ENCODE peak calls at places on chromosome 6, in eight cellular contexts. R, B, O, S, Y, N, W and F are unnamed samples.

GRCh38 chr6:7811441-7811840 is 85.5 kb downstream of the BMP6 start:
- DNase-seq in R (peak), B (no peak), O (no peak), S (no peak), Y (no peak), N (no peak), W (no peak), F (no peak)

GRCh38 chr6:43838276-43839036 is 68.4 kb downstream of the VEGFA start:
- DNase-seq in R (peak), B (peak), O (peak), S (peak), Y (peak), N (no peak), W (peak), F (peak)

GRCh38 chr6:7590918-7591302 is 912 bp downstream of the SNRNP48 start:
- DNase-seq in R (peak), B (no peak), O (no peak), S (no peak), Y (peak), N (peak), W (no peak), F (peak)

GRCh38 chr6:34466242-34467185 is 638 bp downstream of the PACSIN1 start:
- DNase-seq in R (no peak), B (no peak), O (no peak), S (peak), Y (no peak), N (no peak), W (no peak), F (no peak)

GRCh38 chr6:1190361-1190760 is 121.5 kb upstream of the FOXQ1 start:
- DNase-seq in R (peak), B (no peak), O (no peak), S (no peak), Y (peak), N (no peak), W (no peak), F (no peak)

GRCh38 chr6:111429571-111429970 is 53.4 kb downstream of the REV3L start:
- DNase-seq in R (no peak), B (no peak), O (no peak), S (no peak), Y (no peak), N (no peak), W (no peak), F (no peak)

GRCh38 chr6:28657756-28658465 is 132.2 kb downstream of the GPX5 start:
- DNase-seq in R (peak), B (no peak), O (peak), S (peak), Y (peak), N (no peak), W (peak), F (peak)

GRCh38 chr6:125481056-125481455 is 179.3 kb upstream of the HDDC2 start:
- DNase-seq in R (no peak), B (no peak), O (no peak), S (no peak), Y (no peak), N (no peak), W (no peak), F (no peak)

GRCh38 chr6:163355471-163355991 is 59.0 kb upstream of the QKI start:
- DNase-seq in R (peak), B (no peak), O (no peak), S (no peak), Y (peak), N (peak), W (no peak), F (no peak)

GRCh38 chr6:42720739-42721138 is 1.7 kb downstream of the PRPH2 start:
- DNase-seq in R (no peak), B (no peak), O (no peak), S (no peak), Y (no peak), N (no peak), W (no peak), F (no peak)

GRCh38 chr6:18147160-18147559 is 7.7 kb downstream of the TPMT start:
- DNase-seq in R (peak), B (no peak), O (no peak), S (no peak), Y (no peak), N (no peak), W (no peak), F (no peak)

GRCh38 chr6:140566706-140567330 is 1192.4 kb upstream of the CITED2 start:
- DNase-seq in R (peak), B (no peak), O (no peak), S (no peak), Y (no peak), N (no peak), W (no peak), F (no peak)

GRCh38 chr6:15938086-15938485 is 190.8 kb upstream of the MYLIP start:
- DNase-seq in R (no peak), B (no peak), O (no peak), S (no peak), Y (no peak), N (no peak), W (no peak), F (no peak)

GRCh38 chr6:86251106-86251505 is 608.4 kb upstream of the SYNCRIP start:
- DNase-seq in R (no peak), B (no peak), O (no peak), S (no peak), Y (no peak), N (no peak), W (no peak), F (no peak)
- TF ChIP-seq CTCF in R (no peak), B (no peak), O (no peak), S (no peak), Y (no peak), N (no peak), W (no peak), F (no peak)

GRCh38 chr6:41236276-41236675 is 8.1 kb downstream of the TREML4 start:
- DNase-seq in R (no peak), B (no peak), O (no peak), S (no peak), Y (no peak), N (no peak), W (no peak), F (no peak)
- TF ChIP-seq CTCF in R (no peak), B (no peak), O (no peak), S (no peak), Y (no peak), N (no peak), W (no peak), F (no peak)

GRCh38 chr6:93727447-93727846 is 308.1 kb upstream of the EPHA7 start:
- DNase-seq in R (no peak), B (no peak), O (no peak), S (no peak), Y (no peak), N (no peak), W (no peak), F (no peak)

GRCh38 chr6:93721386-93722048 is 302.2 kb upstream of the EPHA7 start:
- DNase-seq in R (no peak), B (no peak), O (no peak), S (peak), Y (peak), N (no peak), W (peak), F (no peak)
- TF ChIP-seq CTCF in R (no peak), B (peak), O (no peak), S (peak), Y (no peak), N (peak), W (peak), F (no peak)

GRCh38 chr6:38337819-38338465 is 301.8 kb downstream of the BTBD9 start:
- DNase-seq in R (peak), B (no peak), O (peak), S (no peak), Y (no peak), N (no peak), W (no peak), F (no peak)
- TF ChIP-seq CTCF in R (peak), B (no peak), O (peak), S (no peak), Y (peak), N (no peak), W (no peak), F (no peak)

GRCh38 chr6:22145823-22146379 is 150.9 kb downstream of the PRL start:
- DNase-seq in R (peak), B (no peak), O (no peak), S (no peak), Y (no peak), N (no peak), W (peak), F (no peak)
- TF ChIP-seq CTCF in R (peak), B (no peak), O (no peak), S (no peak), Y (no peak), N (no peak), W (no peak), F (no peak)

GRCh38 chr6:30135757-30136156 is at the start of gene TRIM40:
- DNase-seq in R (no peak), B (no peak), O (no peak), S (no peak), Y (no peak), N (peak), W (no peak), F (no peak)

GRCh38 chr6:30131947-30132497 is 3.9 kb upstream of the TRIM40 start:
- DNase-seq in R (no peak), B (no peak), O (no peak), S (no peak), Y (no peak), N (no peak), W (no peak), F (no peak)

GRCh38 chr6:30136570-30137286 is 788 bp downstream of the TRIM40 start:
- DNase-seq in R (no peak), B (no peak), O (no peak), S (no peak), Y (no peak), N (no peak), W (no peak), F (no peak)

GRCh38 chr6:30130887-30131862 is 4.8 kb upstream of the TRIM40 start:
- DNase-seq in R (peak), B (peak), O (peak), S (peak), Y (peak), N (no peak), W (peak), F (peak)

GRCh38 chr6:30135147-30135546 is 793 bp upstream of the TRIM40 start:
- DNase-seq in R (no peak), B (no peak), O (no peak), S (no peak), Y (no peak), N (no peak), W (no peak), F (no peak)
- TF ChIP-seq CTCF in R (no peak), B (no peak), O (no peak), S (no peak), Y (no peak), N (no peak), W (no peak), F (no peak)

DNA sequence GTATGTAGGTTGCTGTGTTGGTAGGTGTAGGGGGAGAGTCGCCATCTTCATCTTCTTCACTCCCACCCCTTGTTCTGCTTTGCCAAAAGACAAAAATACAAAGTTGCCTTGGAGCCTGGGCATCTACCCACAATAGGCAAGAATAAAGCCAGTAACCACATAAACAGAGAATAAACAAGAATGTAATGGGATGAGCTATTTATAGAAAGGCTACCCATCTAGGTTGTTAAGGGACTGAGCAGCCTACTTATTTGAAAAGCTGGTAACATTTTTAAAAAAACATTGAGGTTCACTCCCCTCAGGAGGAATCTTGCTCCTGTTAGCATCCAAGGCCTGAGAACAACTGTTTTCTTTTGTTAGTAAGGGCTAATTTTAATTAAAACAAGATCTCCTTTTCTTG is 301.4 kb upstream of the STXBP5 start:
- DNase-seq in R (peak), B (no peak), O (no peak), S (no peak), Y (no peak), N (no peak), W (no peak), F (no peak)
- TF ChIP-seq CTCF in R (no peak), B (no peak), O (no peak), S (no peak), Y (no peak), N (no peak), W (no peak), F (no peak)

DNA sequence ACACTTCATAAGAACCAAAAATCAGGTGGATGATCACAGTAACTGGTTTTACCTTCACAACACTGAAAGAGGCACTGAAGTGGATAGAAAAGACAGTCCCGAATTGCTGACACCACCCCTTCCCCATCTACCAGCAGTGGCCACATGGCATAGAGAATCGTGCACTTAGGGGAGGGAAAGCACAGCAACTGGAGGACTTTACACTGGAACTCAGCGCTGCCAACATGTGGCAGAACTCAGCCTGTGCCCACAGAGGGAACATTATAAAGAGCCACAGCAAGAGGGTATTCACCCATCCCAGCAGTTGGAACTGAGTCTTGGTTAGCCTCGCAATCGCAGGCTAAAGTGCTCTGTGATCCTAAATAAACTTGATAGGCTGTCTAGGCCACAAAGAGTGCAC is 6.5 kb upstream of the KIAA1586 start:
- DNase-seq in R (no peak), B (no peak), O (peak), S (peak), Y (no peak), N (no peak), W (peak), F (no peak)
- TF ChIP-seq CTCF in R (no peak), B (no peak), O (peak), S (peak), Y (no peak), N (no peak), W (no peak), F (no peak)

DNA sequence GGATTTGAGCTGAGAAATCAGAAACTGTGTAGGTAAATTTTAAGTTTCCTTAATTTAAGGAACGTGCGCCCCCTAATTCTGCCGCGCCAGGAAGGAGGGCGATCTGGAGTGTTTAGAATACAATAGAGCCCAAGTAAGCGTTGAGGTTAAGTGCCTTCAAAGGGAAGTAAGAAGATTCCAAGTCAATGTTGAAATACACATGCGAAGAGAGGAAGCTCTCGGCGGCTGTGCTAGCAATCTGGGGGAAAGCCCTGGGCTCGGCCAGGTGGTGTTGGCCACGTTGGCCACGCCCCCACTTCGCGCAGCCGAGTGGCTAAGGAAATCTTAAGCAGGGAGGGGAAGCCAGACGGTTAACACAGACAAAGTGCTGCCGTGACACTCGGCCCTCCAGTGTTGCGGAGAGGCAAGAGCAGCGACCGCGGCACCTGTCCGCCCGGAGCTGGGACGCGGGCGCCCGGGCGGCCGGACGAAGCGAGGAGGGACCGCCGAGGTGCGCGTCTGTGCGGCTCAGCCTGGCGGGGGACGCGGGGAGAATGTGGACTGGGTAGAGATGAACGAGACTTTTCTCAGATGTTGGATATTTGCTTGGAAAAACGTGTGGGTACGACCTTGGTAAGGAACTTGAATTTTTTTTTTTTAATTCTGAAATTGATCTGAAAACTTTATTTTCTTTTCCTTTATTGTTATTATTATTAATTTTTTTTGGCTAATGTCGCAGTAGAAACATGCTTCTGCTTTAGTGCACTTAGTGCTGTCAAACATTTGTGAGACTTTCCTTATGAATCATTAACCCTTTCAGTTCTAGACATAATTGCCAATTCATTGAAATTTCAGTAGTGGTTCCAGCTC is at the start of gene PRDM1:
- DNase-seq in R (peak), B (peak), O (peak), S (peak), Y (peak), N (peak), W (peak), F (peak)
- TF ChIP-seq CTCF in R (peak), B (peak), O (peak), S (peak), Y (peak), N (no peak), W (no peak), F (peak)

GRCh38 chr6:152669894-152670293 is 27.8 kb upstream of the MYCT1 start:
- DNase-seq in R (peak), B (no peak), O (peak), S (peak), Y (no peak), N (no peak), W (no peak), F (no peak)
- TF ChIP-seq CTCF in R (peak), B (peak), O (peak), S (peak), Y (peak), N (no peak), W (no peak), F (no peak)